ENCODE peak calls at places on chromosomes 5 and 9, in seven cellular contexts. One of them, this sample, is unnamed.
A peak's percentile ranks its signal among the peaks of the same experiment; 100 is the strongest.

GRCh38 chr5:16007750-16008415 is 171.7 kb downstream of the MARCHF11 start:
- DNase-seq in amniotic stem cell: no peak
- DNase-seq in cardiac muscle cell: no peak
- DNase-seq in HTR-8/SVneo: no peak
- DNase-seq in uterus: no peak
- DNase-seq in stimulated activated naive B cell treated with anti-CD40 and anti-IgM and Interleukin-4, amounts not matched to agents 10 μg/mL and 1 μg/mL and 100 μg/mL, for 72 hours: no peak
- DNase-seq in anterior cingulate cortex: no peak
- DNase-seq in this sample: no peak

GRCh38 chr9:129145841-129146292 is 32.2 kb downstream of the IER5L start:
- DNase-seq in amniotic stem cell: no peak
- DNase-seq in cardiac muscle cell: peak; percentile 98
- DNase-seq in HTR-8/SVneo: peak; percentile 64
- DNase-seq in uterus: peak; percentile 87
- DNase-seq in stimulated activated naive B cell treated with anti-CD40 and anti-IgM and Interleukin-4, amounts not matched to agents 10 μg/mL and 1 μg/mL and 100 μg/mL, for 72 hours: no peak
- DNase-seq in anterior cingulate cortex: no peak
- DNase-seq in this sample: no peak

GRCh38 chr9:128689293-128689770 is 310 bp downstream of the SET start:
- DNase-seq in amniotic stem cell: no peak
- DNase-seq in cardiac muscle cell: no peak
- DNase-seq in HTR-8/SVneo: no peak
- DNase-seq in uterus: no peak
- DNase-seq in stimulated activated naive B cell treated with anti-CD40 and anti-IgM and Interleukin-4, amounts not matched to agents 10 μg/mL and 1 μg/mL and 100 μg/mL, for 72 hours: no peak
- DNase-seq in anterior cingulate cortex: peak; percentile 76
- DNase-seq in this sample: no peak

GRCh38 chr5:79878721-79879336 is 112.2 kb downstream of the MTX3 start:
- DNase-seq in amniotic stem cell: no peak
- DNase-seq in cardiac muscle cell: no peak
- DNase-seq in HTR-8/SVneo: peak; percentile 12
- DNase-seq in uterus: no peak
- DNase-seq in stimulated activated naive B cell treated with anti-CD40 and anti-IgM and Interleukin-4, amounts not matched to agents 10 μg/mL and 1 μg/mL and 100 μg/mL, for 72 hours: no peak
- DNase-seq in anterior cingulate cortex: no peak
- DNase-seq in this sample: no peak

GRCh38 chr5:149581931-149582768 is 852 bp downstream of the ARHGEF37 start:
- DNase-seq in amniotic stem cell: no peak
- DNase-seq in cardiac muscle cell: peak; percentile 41
- DNase-seq in HTR-8/SVneo: no peak
- DNase-seq in uterus: peak; percentile 32
- DNase-seq in stimulated activated naive B cell treated with anti-CD40 and anti-IgM and Interleukin-4, amounts not matched to agents 10 μg/mL and 1 μg/mL and 100 μg/mL, for 72 hours: no peak
- DNase-seq in anterior cingulate cortex: peak; percentile 2
- DNase-seq in this sample: no peak

GRCh38 chr5:9714187-9714586 is 84.0 kb upstream of the TAS2R1 start:
- DNase-seq in amniotic stem cell: no peak
- DNase-seq in cardiac muscle cell: no peak
- DNase-seq in HTR-8/SVneo: no peak
- DNase-seq in uterus: no peak
- DNase-seq in stimulated activated naive B cell treated with anti-CD40 and anti-IgM and Interleukin-4, amounts not matched to agents 10 μg/mL and 1 μg/mL and 100 μg/mL, for 72 hours: no peak
- DNase-seq in anterior cingulate cortex: no peak
- DNase-seq in this sample: no peak

GRCh38 chr5:59328801-59329296 is 564.7 kb downstream of the PDE4D start:
- DNase-seq in amniotic stem cell: peak; percentile 6
- DNase-seq in cardiac muscle cell: peak; percentile 74
- DNase-seq in HTR-8/SVneo: peak; percentile 1
- DNase-seq in uterus: no peak
- DNase-seq in stimulated activated naive B cell treated with anti-CD40 and anti-IgM and Interleukin-4, amounts not matched to agents 10 μg/mL and 1 μg/mL and 100 μg/mL, for 72 hours: no peak
- DNase-seq in anterior cingulate cortex: peak; percentile 11
- DNase-seq in this sample: no peak

GRCh38 chr5:180303226-180304015 is 11.5 kb upstream of the MAPK9 start:
- DNase-seq in amniotic stem cell: no peak
- DNase-seq in cardiac muscle cell: no peak
- DNase-seq in HTR-8/SVneo: no peak
- DNase-seq in uterus: no peak
- DNase-seq in stimulated activated naive B cell treated with anti-CD40 and anti-IgM and Interleukin-4, amounts not matched to agents 10 μg/mL and 1 μg/mL and 100 μg/mL, for 72 hours: no peak
- DNase-seq in anterior cingulate cortex: no peak
- DNase-seq in this sample: no peak

GRCh38 chr5:140258016-140258415 is 44.9 kb downstream of the PFDN1 start:
- DNase-seq in amniotic stem cell: no peak
- DNase-seq in cardiac muscle cell: no peak
- DNase-seq in HTR-8/SVneo: no peak
- DNase-seq in uterus: no peak
- DNase-seq in stimulated activated naive B cell treated with anti-CD40 and anti-IgM and Interleukin-4, amounts not matched to agents 10 μg/mL and 1 μg/mL and 100 μg/mL, for 72 hours: no peak
- DNase-seq in anterior cingulate cortex: no peak
- DNase-seq in this sample: no peak

GRCh38 chr9:37239224-37239859 is 119.0 kb downstream of the ZCCHC7 start:
- DNase-seq in amniotic stem cell: no peak
- DNase-seq in cardiac muscle cell: no peak
- DNase-seq in HTR-8/SVneo: no peak
- DNase-seq in uterus: no peak
- DNase-seq in stimulated activated naive B cell treated with anti-CD40 and anti-IgM and Interleukin-4, amounts not matched to agents 10 μg/mL and 1 μg/mL and 100 μg/mL, for 72 hours: no peak
- DNase-seq in anterior cingulate cortex: no peak
- DNase-seq in this sample: no peak

GRCh38 chr9:72193478-72193881 is 44.2 kb downstream of the GDA start:
- DNase-seq in amniotic stem cell: no peak
- DNase-seq in cardiac muscle cell: no peak
- DNase-seq in HTR-8/SVneo: no peak
- DNase-seq in uterus: no peak
- DNase-seq in stimulated activated naive B cell treated with anti-CD40 and anti-IgM and Interleukin-4, amounts not matched to agents 10 μg/mL and 1 μg/mL and 100 μg/mL, for 72 hours: no peak
- DNase-seq in anterior cingulate cortex: no peak
- DNase-seq in this sample: no peak

GRCh38 chr5:68924490-68925145 is 169.2 kb upstream of the SLC30A5 start:
- DNase-seq in amniotic stem cell: peak; percentile 21
- DNase-seq in cardiac muscle cell: peak; percentile 95
- DNase-seq in HTR-8/SVneo: no peak
- DNase-seq in uterus: no peak
- DNase-seq in stimulated activated naive B cell treated with anti-CD40 and anti-IgM and Interleukin-4, amounts not matched to agents 10 μg/mL and 1 μg/mL and 100 μg/mL, for 72 hours: no peak
- DNase-seq in anterior cingulate cortex: no peak
- DNase-seq in this sample: no peak

GRCh38 chr5:173429489-173430150 is 101.4 kb upstream of the STC2 start:
- DNase-seq in amniotic stem cell: no peak
- DNase-seq in cardiac muscle cell: no peak
- DNase-seq in HTR-8/SVneo: no peak
- DNase-seq in uterus: no peak
- DNase-seq in stimulated activated naive B cell treated with anti-CD40 and anti-IgM and Interleukin-4, amounts not matched to agents 10 μg/mL and 1 μg/mL and 100 μg/mL, for 72 hours: no peak
- DNase-seq in anterior cingulate cortex: no peak
- DNase-seq in this sample: no peak

GRCh38 chr9:133250741-133251170 is 24.2 kb downstream of the ABO start:
- DNase-seq in amniotic stem cell: no peak
- DNase-seq in cardiac muscle cell: no peak
- DNase-seq in HTR-8/SVneo: no peak
- DNase-seq in uterus: no peak
- DNase-seq in stimulated activated naive B cell treated with anti-CD40 and anti-IgM and Interleukin-4, amounts not matched to agents 10 μg/mL and 1 μg/mL and 100 μg/mL, for 72 hours: no peak
- DNase-seq in anterior cingulate cortex: no peak
- DNase-seq in this sample: no peak

GRCh38 chr9:14306188-14306587 is 7.8 kb downstream of the NFIB start:
- DNase-seq in amniotic stem cell: no peak
- DNase-seq in cardiac muscle cell: no peak
- DNase-seq in HTR-8/SVneo: no peak
- DNase-seq in uterus: no peak
- DNase-seq in stimulated activated naive B cell treated with anti-CD40 and anti-IgM and Interleukin-4, amounts not matched to agents 10 μg/mL and 1 μg/mL and 100 μg/mL, for 72 hours: no peak
- DNase-seq in anterior cingulate cortex: no peak
- DNase-seq in this sample: no peak

GRCh38 chr9:227882-228281 is 13.2 kb downstream of the DOCK8 start:
- DNase-seq in amniotic stem cell: no peak
- DNase-seq in cardiac muscle cell: no peak
- DNase-seq in HTR-8/SVneo: no peak
- DNase-seq in uterus: no peak
- DNase-seq in stimulated activated naive B cell treated with anti-CD40 and anti-IgM and Interleukin-4, amounts not matched to agents 10 μg/mL and 1 μg/mL and 100 μg/mL, for 72 hours: no peak
- DNase-seq in anterior cingulate cortex: no peak
- DNase-seq in this sample: no peak

GRCh38 chr9:37325778-37326177 is 96.7 kb upstream of the GRHPR start:
- DNase-seq in amniotic stem cell: no peak
- DNase-seq in cardiac muscle cell: peak; percentile 45
- DNase-seq in HTR-8/SVneo: no peak
- DNase-seq in uterus: no peak
- DNase-seq in stimulated activated naive B cell treated with anti-CD40 and anti-IgM and Interleukin-4, amounts not matched to agents 10 μg/mL and 1 μg/mL and 100 μg/mL, for 72 hours: no peak
- DNase-seq in anterior cingulate cortex: no peak
- DNase-seq in this sample: no peak

GRCh38 chr9:70589571-70590263 is 175.3 kb upstream of the KLF9 start:
- DNase-seq in amniotic stem cell: peak; percentile 53
- DNase-seq in cardiac muscle cell: peak; percentile 89
- DNase-seq in HTR-8/SVneo: no peak
- DNase-seq in uterus: peak; percentile 76
- DNase-seq in stimulated activated naive B cell treated with anti-CD40 and anti-IgM and Interleukin-4, amounts not matched to agents 10 μg/mL and 1 μg/mL and 100 μg/mL, for 72 hours: no peak
- DNase-seq in anterior cingulate cortex: no peak
- DNase-seq in this sample: no peak

GRCh38 chr5:176836811-176837706 is 26.7 kb downstream of the UNC5A start:
- DNase-seq in amniotic stem cell: no peak
- DNase-seq in cardiac muscle cell: no peak
- DNase-seq in HTR-8/SVneo: no peak
- DNase-seq in uterus: no peak
- DNase-seq in stimulated activated naive B cell treated with anti-CD40 and anti-IgM and Interleukin-4, amounts not matched to agents 10 μg/mL and 1 μg/mL and 100 μg/mL, for 72 hours: no peak
- DNase-seq in anterior cingulate cortex: no peak
- DNase-seq in this sample: no peak

GRCh38 chr5:40904205-40904993 is 4.9 kb upstream of the C7 start:
- DNase-seq in amniotic stem cell: peak; percentile 56
- DNase-seq in cardiac muscle cell: peak; percentile 93
- DNase-seq in HTR-8/SVneo: peak; percentile 83
- DNase-seq in uterus: peak; percentile 73
- DNase-seq in stimulated activated naive B cell treated with anti-CD40 and anti-IgM and Interleukin-4, amounts not matched to agents 10 μg/mL and 1 μg/mL and 100 μg/mL, for 72 hours: peak; percentile 8
- DNase-seq in anterior cingulate cortex: no peak
- DNase-seq in this sample: no peak

GRCh38 chr5:134554319-134555222 is 29.1 kb downstream of the JADE2 start:
- DNase-seq in amniotic stem cell: no peak
- DNase-seq in cardiac muscle cell: peak; percentile 90
- DNase-seq in HTR-8/SVneo: peak; percentile 88
- DNase-seq in uterus: peak; percentile 56
- DNase-seq in stimulated activated naive B cell treated with anti-CD40 and anti-IgM and Interleukin-4, amounts not matched to agents 10 μg/mL and 1 μg/mL and 100 μg/mL, for 72 hours: peak; percentile 75
- DNase-seq in anterior cingulate cortex: no peak
- DNase-seq in this sample: peak; percentile 60

GRCh38 chr9:135512241-135512603 is 9.0 kb upstream of the LCN1 start:
- DNase-seq in amniotic stem cell: no peak
- DNase-seq in cardiac muscle cell: no peak
- DNase-seq in HTR-8/SVneo: no peak
- DNase-seq in uterus: no peak
- DNase-seq in stimulated activated naive B cell treated with anti-CD40 and anti-IgM and Interleukin-4, amounts not matched to agents 10 μg/mL and 1 μg/mL and 100 μg/mL, for 72 hours: no peak
- DNase-seq in anterior cingulate cortex: no peak
- DNase-seq in this sample: no peak

GRCh38 chr5:159240301-159240870 is 22.7 kb upstream of the UBLCP1 start:
- DNase-seq in amniotic stem cell: peak; percentile 10
- DNase-seq in cardiac muscle cell: no peak
- DNase-seq in HTR-8/SVneo: peak; percentile 81
- DNase-seq in uterus: no peak
- DNase-seq in stimulated activated naive B cell treated with anti-CD40 and anti-IgM and Interleukin-4, amounts not matched to agents 10 μg/mL and 1 μg/mL and 100 μg/mL, for 72 hours: no peak
- DNase-seq in anterior cingulate cortex: no peak
- DNase-seq in this sample: no peak

GRCh38 chr5:39384271-39384670 is 20.0 kb upstream of the C9 start:
- DNase-seq in amniotic stem cell: no peak
- DNase-seq in cardiac muscle cell: no peak
- DNase-seq in HTR-8/SVneo: no peak
- DNase-seq in uterus: no peak
- DNase-seq in stimulated activated naive B cell treated with anti-CD40 and anti-IgM and Interleukin-4, amounts not matched to agents 10 μg/mL and 1 μg/mL and 100 μg/mL, for 72 hours: no peak
- DNase-seq in anterior cingulate cortex: no peak
- DNase-seq in this sample: no peak

GRCh38 chr9:4700932-4701331 is 21.6 kb downstream of the CDC37L1 start:
- DNase-seq in amniotic stem cell: no peak
- DNase-seq in cardiac muscle cell: no peak
- DNase-seq in HTR-8/SVneo: no peak
- DNase-seq in uterus: no peak
- DNase-seq in stimulated activated naive B cell treated with anti-CD40 and anti-IgM and Interleukin-4, amounts not matched to agents 10 μg/mL and 1 μg/mL and 100 μg/mL, for 72 hours: no peak
- DNase-seq in anterior cingulate cortex: no peak
- DNase-seq in this sample: no peak

GRCh38 chr9:6864102-6864501 is 106.3 kb downstream of the KDM4C start:
- DNase-seq in amniotic stem cell: no peak
- DNase-seq in cardiac muscle cell: no peak
- DNase-seq in HTR-8/SVneo: no peak
- DNase-seq in uterus: no peak
- DNase-seq in stimulated activated naive B cell treated with anti-CD40 and anti-IgM and Interleukin-4, amounts not matched to agents 10 μg/mL and 1 μg/mL and 100 μg/mL, for 72 hours: no peak
- DNase-seq in anterior cingulate cortex: no peak
- DNase-seq in this sample: no peak

GRCh38 chr5:545641-546375 is 21.6 kb upstream of the SLC9A3 start:
- DNase-seq in amniotic stem cell: no peak
- DNase-seq in cardiac muscle cell: no peak
- DNase-seq in HTR-8/SVneo: no peak
- DNase-seq in uterus: no peak
- DNase-seq in stimulated activated naive B cell treated with anti-CD40 and anti-IgM and Interleukin-4, amounts not matched to agents 10 μg/mL and 1 μg/mL and 100 μg/mL, for 72 hours: no peak
- DNase-seq in anterior cingulate cortex: no peak
- DNase-seq in this sample: no peak

GRCh38 chr5:56685503-56686217 is 129.7 kb upstream of the MAP3K1 start:
- DNase-seq in amniotic stem cell: no peak
- DNase-seq in cardiac muscle cell: no peak
- DNase-seq in HTR-8/SVneo: no peak
- DNase-seq in uterus: no peak
- DNase-seq in stimulated activated naive B cell treated with anti-CD40 and anti-IgM and Interleukin-4, amounts not matched to agents 10 μg/mL and 1 μg/mL and 100 μg/mL, for 72 hours: no peak
- DNase-seq in anterior cingulate cortex: no peak
- DNase-seq in this sample: no peak

GRCh38 chr5:5270958-5271605 is 131.0 kb downstream of the ADAMTS16 start:
- DNase-seq in amniotic stem cell: no peak
- DNase-seq in cardiac muscle cell: peak; percentile 90
- DNase-seq in HTR-8/SVneo: peak; percentile 96
- DNase-seq in uterus: peak; percentile 71
- DNase-seq in stimulated activated naive B cell treated with anti-CD40 and anti-IgM and Interleukin-4, amounts not matched to agents 10 μg/mL and 1 μg/mL and 100 μg/mL, for 72 hours: no peak
- DNase-seq in anterior cingulate cortex: peak; percentile 69
- DNase-seq in this sample: no peak

GRCh38 chr9:84670106-84670800 is 724 bp downstream of the NTRK2 start:
- DNase-seq in amniotic stem cell: no peak
- DNase-seq in cardiac muscle cell: peak; percentile 4
- DNase-seq in HTR-8/SVneo: no peak
- DNase-seq in uterus: no peak
- DNase-seq in stimulated activated naive B cell treated with anti-CD40 and anti-IgM and Interleukin-4, amounts not matched to agents 10 μg/mL and 1 μg/mL and 100 μg/mL, for 72 hours: no peak
- DNase-seq in anterior cingulate cortex: no peak
- DNase-seq in this sample: no peak

GRCh38 chr5:132258102-132259060 is 885 bp downstream of the PDLIM4 start:
- DNase-seq in amniotic stem cell: no peak
- DNase-seq in cardiac muscle cell: peak; percentile 52
- DNase-seq in HTR-8/SVneo: no peak
- DNase-seq in uterus: peak; percentile 53
- DNase-seq in stimulated activated naive B cell treated with anti-CD40 and anti-IgM and Interleukin-4, amounts not matched to agents 10 μg/mL and 1 μg/mL and 100 μg/mL, for 72 hours: no peak
- DNase-seq in anterior cingulate cortex: no peak
- DNase-seq in this sample: no peak

GRCh38 chr5:141680751-141681201 is 1.3 kb downstream of the ARAP3 start:
- DNase-seq in amniotic stem cell: no peak
- DNase-seq in cardiac muscle cell: peak; percentile 74
- DNase-seq in HTR-8/SVneo: no peak
- DNase-seq in uterus: no peak
- DNase-seq in stimulated activated naive B cell treated with anti-CD40 and anti-IgM and Interleukin-4, amounts not matched to agents 10 μg/mL and 1 μg/mL and 100 μg/mL, for 72 hours: no peak
- DNase-seq in anterior cingulate cortex: no peak
- DNase-seq in this sample: no peak

GRCh38 chr9:109779711-109780452 is at the start of gene PALM2AKAP2:
- DNase-seq in amniotic stem cell: peak; percentile 52
- DNase-seq in cardiac muscle cell: peak; percentile 77
- DNase-seq in HTR-8/SVneo: peak; percentile 47
- DNase-seq in uterus: peak; percentile 63
- DNase-seq in stimulated activated naive B cell treated with anti-CD40 and anti-IgM and Interleukin-4, amounts not matched to agents 10 μg/mL and 1 μg/mL and 100 μg/mL, for 72 hours: no peak
- DNase-seq in anterior cingulate cortex: peak; percentile 9
- DNase-seq in this sample: no peak

GRCh38 chr9:119907056-119907455 is 537.8 kb upstream of the BRINP1 start:
- DNase-seq in amniotic stem cell: peak; percentile 12
- DNase-seq in cardiac muscle cell: no peak
- DNase-seq in HTR-8/SVneo: no peak
- DNase-seq in uterus: no peak
- DNase-seq in stimulated activated naive B cell treated with anti-CD40 and anti-IgM and Interleukin-4, amounts not matched to agents 10 μg/mL and 1 μg/mL and 100 μg/mL, for 72 hours: no peak
- DNase-seq in anterior cingulate cortex: no peak
- DNase-seq in this sample: no peak

GRCh38 chr9:115022760-115023434 is 92.5 kb upstream of the TNFSF8 start:
- DNase-seq in amniotic stem cell: peak; percentile 82
- DNase-seq in cardiac muscle cell: peak; percentile 22
- DNase-seq in HTR-8/SVneo: peak; percentile 55
- DNase-seq in uterus: no peak
- DNase-seq in stimulated activated naive B cell treated with anti-CD40 and anti-IgM and Interleukin-4, amounts not matched to agents 10 μg/mL and 1 μg/mL and 100 μg/mL, for 72 hours: no peak
- DNase-seq in anterior cingulate cortex: no peak
- DNase-seq in this sample: no peak

GRCh38 chr5:169801324-169801777 is 164.3 kb downstream of the DOCK2 start:
- DNase-seq in amniotic stem cell: no peak
- DNase-seq in cardiac muscle cell: peak; percentile 52
- DNase-seq in HTR-8/SVneo: no peak
- DNase-seq in uterus: peak; percentile 22
- DNase-seq in stimulated activated naive B cell treated with anti-CD40 and anti-IgM and Interleukin-4, amounts not matched to agents 10 μg/mL and 1 μg/mL and 100 μg/mL, for 72 hours: no peak
- DNase-seq in anterior cingulate cortex: no peak
- DNase-seq in this sample: no peak

This sample was measured in activated B cell treated with CpG ODN at 0.5 μM for 24 hours.